ENCODE peak calls at places on chromosome 21, in six cellular contexts. G is stimulated activated CD4-positive, alpha-beta T cell treated with anti-CD3 and anti-CD28 coated beads, Interleukin-12 subunit alpha, Interleukin-12 subunit beta, amount 100 ng/mL, for 4 hours; R is naive B cell; J is lung; F is fibroblast of lung; X is CD8-positive, alpha-beta T cell. N is an unnamed sample.

GRCh38 chr21:25421327-25422028 is 185.8 kb downstream of the MRPL39 start:
- DNase-seq in F (peak; percentile 26), G (peak; percentile 38), J (no peak), R (peak; percentile 70), X (peak; percentile 13), N (peak; percentile 61)

GRCh38 chr21:15094706-15095105 is 29.9 kb upstream of the NRIP1 start:
- DNase-seq in X (no peak), R (no peak), J (no peak), G (no peak), F (no peak), N (no peak)

GRCh38 chr21:31336739-31337040 is 7.4 kb downstream of the TIAM1 start:
- DNase-seq in F (no peak), X (no peak), J (no peak), R (no peak), G (no peak), N (no peak)

GRCh38 chr21:43318841-43319781 is 107.8 kb downstream of the SIK1 start:
- DNase-seq in J (no peak), X (no peak), G (no peak), R (peak; percentile 32), F (peak; percentile 53), N (no peak)

GRCh38 chr21:34670220-34670961 is 1.6 kb downstream of the CLIC6 start:
- DNase-seq in G (no peak), R (no peak), F (peak; percentile 9), J (no peak), X (no peak), N (no peak)

GRCh38 chr21:29436143-29436542 is 137.4 kb downstream of the BACH1 start:
- DNase-seq in X (no peak), G (peak; percentile 21), J (no peak), R (no peak), F (peak; percentile 30), N (no peak)

GRCh38 chr21:17673261-17674020 is 60.7 kb upstream of the BTG3 start:
- DNase-seq in G (no peak), J (no peak), X (no peak), R (no peak), F (peak; percentile 45), N (no peak)

GRCh38 chr21:41396452-41397107 is 29.5 kb upstream of the MX1 start:
- DNase-seq in J (peak; percentile 61), F (no peak), R (no peak), G (no peak), X (no peak), N (peak; percentile 84)

GRCh38 chr21:39040494-39041110 is 142.6 kb downstream of the PSMG1 start:
- DNase-seq in R (no peak), X (no peak), J (no peak), F (no peak), G (no peak), N (no peak)

GRCh38 chr21:34560021-34560420 is 48.0 kb upstream of the KCNE1 start:
- DNase-seq in G (no peak), X (no peak), F (no peak), R (no peak), J (no peak), N (no peak)

GRCh38 chr21:14259669-14260458 is 43.9 kb downstream of the RBM11 start:
- DNase-seq in J (no peak), X (no peak), G (no peak), R (peak; percentile 17), F (peak; percentile 28), N (no peak)

GRCh38 chr21:41834926-41835663 is 44.0 kb downstream of the PRDM15 start:
- DNase-seq in R (no peak), J (no peak), F (no peak), X (no peak), G (no peak), N (no peak)

GRCh38 chr21:14064296-14064645 is 146.5 kb downstream of the LIPI start:
- DNase-seq in R (peak; percentile 41), X (no peak), J (no peak), G (no peak), F (no peak), N (no peak)

GRCh38 chr21:43290529-43291346 is 121.9 kb downstream of the CRYAA start:
- DNase-seq in J (no peak), G (no peak), R (peak; percentile 51), F (no peak), X (no peak), N (no peak)

GRCh38 chr21:35635261-35635660 is 425.1 kb downstream of the SETD4 start:
- DNase-seq in F (peak; percentile 90), G (no peak), X (no peak), R (no peak), J (no peak), N (no peak)

GRCh38 chr21:42672699-42673458 is 19.5 kb downstream of the PDE9A start:
- DNase-seq in G (no peak), X (no peak), R (no peak), F (peak; percentile 89), J (peak; percentile 65), N (no peak)

GRCh38 chr21:41167348-41168342 is at the start of gene BACE2:
- DNase-seq in G (peak; percentile 42), X (no peak), J (peak; percentile 78), R (peak; percentile 62), F (peak; percentile 79), N (peak; percentile 7)

GRCh38 chr21:33308586-33309490 is 15.9 kb upstream of the IFNAR1 start:
- DNase-seq in R (peak; percentile 47), X (no peak), F (peak; percentile 21), J (peak; percentile 27), G (no peak), N (peak; percentile 88)

GRCh38 chr21:44051462-44051941 is 39.4 kb downstream of the TRAPPC10 start:
- DNase-seq in G (no peak), J (no peak), F (peak; percentile 44), R (no peak), X (no peak), N (peak; percentile 17)

GRCh38 chr21:31668651-31669491 is 9.4 kb downstream of the SOD1 start:
- DNase-seq in J (no peak), G (no peak), X (no peak), F (no peak), R (no peak), N (no peak)

GRCh38 chr21:41171210-41171609 is 3.2 kb downstream of the BACE2 start:
- DNase-seq in J (peak; percentile 63), R (no peak), G (no peak), X (no peak), F (peak; percentile 72), N (no peak)

GRCh38 chr21:45857761-45858160 is 123.8 kb upstream of the COL6A1 start:
- DNase-seq in R (no peak), G (no peak), F (no peak), X (no peak), J (no peak), N (no peak)

GRCh38 chr21:45640001-45640887 is 3.3 kb upstream of the PCBP3 start:
- DNase-seq in G (no peak), X (no peak), F (no peak), R (peak; percentile 29), J (no peak), N (no peak)

GRCh38 chr21:44759628-44760285 is 41.9 kb downstream of the UBE2G2 start:
- DNase-seq in X (no peak), F (no peak), J (no peak), G (no peak), R (no peak), N (no peak)

N was measured in HL-60.